ENCODE peak calls at places on chromosomes 11 and 22, in seven cellular contexts. C is GM12878, B is choroid plexus epithelial cell, D is type B pancreatic cell, S is fibroblast of lung, E is H9, L is progenitor cell of endocrine pancreas. M is an unnamed sample.
A peak's percentile ranks its signal among the peaks of the same experiment; 100 is the strongest.

GRCh38 chr11:126186708-126187481 is 24.6 kb downstream of the RPUSD4 start:
- DNase-seq in E (no peak), B (no peak), D (no peak), C (no peak), L (no peak), S (no peak), M (no peak)

GRCh38 chr11:35087648-35088047 is 51.3 kb upstream of the CD44 start:
- DNase-seq in L (no peak), E (no peak), B (no peak), C (no peak), D (no peak), S (peak; percentile 55), M (no peak)

GRCh38 chr11:64201524-64201923 is 5.0 kb upstream of the FERMT3 start:
- DNase-seq in S (no peak), D (no peak), B (no peak), E (no peak), C (no peak), L (no peak), M (no peak)

GRCh38 chr11:115219378-115219777 is 284.8 kb downstream of the CADM1 start:
- DNase-seq in B (no peak), L (no peak), E (no peak), S (no peak), D (no peak), C (no peak), M (no peak)

GRCh38 chr11:7300281-7300680 is 48.6 kb downstream of the SYT9 start:
- DNase-seq in C (no peak), L (no peak), E (no peak), B (no peak), S (no peak), D (no peak), M (no peak)

GRCh38 chr11:69948256-69949141 is 129.3 kb upstream of the FGF3 start:
- DNase-seq in D (no peak), B (no peak), C (no peak), L (no peak), S (peak; percentile 69), E (peak; percentile 62), M (no peak)

GRCh38 chr11:108926522-108927380 is 261.9 kb downstream of the DDX10 start:
- DNase-seq in E (no peak), C (no peak), D (no peak), B (peak; percentile 44), S (peak; percentile 43), L (no peak), M (peak; percentile 4)

GRCh38 chr22:50698546-50698945 is 25.9 kb downstream of the SHANK3 start:
- DNase-seq in B (no peak), E (no peak), S (no peak), L (no peak), D (no peak), C (no peak), M (no peak)

GRCh38 chr11:9609002-9609759 is 35.7 kb downstream of the WEE1 start:
- DNase-seq in L (no peak), B (no peak), C (no peak), D (no peak), E (no peak), S (no peak), M (no peak)

GRCh38 chr11:32511926-32512325 is 71.7 kb upstream of the EIF3M start:
- DNase-seq in E (no peak), L (no peak), C (no peak), S (no peak), D (no peak), B (peak; percentile 32), M (no peak)

DNA sequence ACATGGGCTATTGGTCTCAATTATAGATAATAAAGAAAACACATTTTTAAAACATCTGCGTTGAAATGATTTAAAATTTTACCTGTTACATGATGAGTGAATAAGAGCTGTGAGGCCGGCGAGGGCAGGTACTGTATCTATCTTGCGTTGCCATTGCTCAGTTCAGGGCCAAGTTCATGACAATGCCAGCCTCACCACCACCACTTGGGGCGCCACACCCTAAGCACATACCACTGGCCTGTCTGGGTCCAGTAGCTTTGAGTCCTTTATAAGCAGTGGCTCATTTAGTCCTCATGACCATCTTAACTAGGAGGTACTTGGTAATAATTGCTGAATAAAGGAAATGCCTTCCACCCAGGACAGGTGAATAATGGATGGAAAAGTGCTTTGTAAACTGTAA is 14.5 kb upstream of the MB start:
- DNase-seq in E (peak; percentile 83), S (no peak), L (no peak), D (no peak), C (no peak), B (peak; percentile 54), M (peak; percentile 43)
- TF ChIP-seq CTCF in E (peak; percentile 90), S (peak; percentile 42), L (peak; percentile 59), D (peak; percentile 71), C (peak; percentile 63), B (peak; percentile 77), M (peak; percentile 50)

DNA sequence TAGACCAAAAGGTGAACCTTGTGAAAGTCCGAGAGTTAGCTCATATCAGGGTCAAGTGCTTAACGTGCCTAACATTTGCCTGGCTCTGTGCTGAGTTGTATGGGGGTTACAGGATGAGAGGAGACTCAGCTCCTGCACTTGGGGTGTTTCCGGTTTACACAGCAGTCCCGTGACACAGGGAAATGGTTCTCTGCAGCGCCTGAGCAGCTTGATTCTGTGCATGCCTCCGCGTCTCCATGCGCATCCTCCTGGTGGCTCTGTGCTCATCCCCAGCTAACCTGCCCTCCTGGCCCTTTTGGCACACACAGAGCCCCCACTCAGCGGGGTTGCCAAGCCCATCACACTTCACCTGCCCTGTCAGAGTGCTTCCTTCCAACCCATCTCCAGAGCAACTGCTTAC is 238.3 kb upstream of the TBCEL start:
- DNase-seq in E (no peak), B (no peak), S (no peak), C (no peak), D (no peak), L (no peak), M (no peak)
- TF ChIP-seq CTCF in E (no peak), B (no peak), S (no peak), C (no peak), D (no peak), L (no peak), M (no peak)

DNA sequence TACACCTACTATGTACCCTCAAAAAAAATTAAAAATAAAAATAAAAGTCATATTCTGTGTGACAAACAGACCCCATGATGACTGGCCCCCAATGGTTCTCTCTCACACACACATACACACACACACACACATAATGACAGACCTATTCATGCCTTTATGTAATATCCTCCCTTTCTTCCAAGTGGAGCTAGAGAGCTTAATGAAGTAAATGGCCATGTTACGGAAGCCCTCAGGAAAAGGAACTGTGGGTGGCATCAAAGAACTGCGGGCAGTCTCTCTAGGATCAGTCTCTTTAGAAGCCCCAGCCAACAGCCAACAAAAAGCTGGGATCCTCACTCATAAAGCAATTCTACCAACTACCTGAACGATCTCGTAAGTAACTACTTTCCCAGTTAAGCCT is 125.5 kb downstream of the SIK3 start:
- DNase-seq in S (no peak), C (no peak), B (no peak), L (no peak), D (no peak), E (no peak), M (no peak)
- TF ChIP-seq CTCF in S (no peak), C (no peak), B (no peak), L (no peak), D (no peak), E (no peak), M (no peak)

GRCh38 chr22:38284042-38284402 is 11.2 kb upstream of the TMEM184B start:
- DNase-seq in L (no peak), E (no peak), C (no peak), D (no peak), S (peak; percentile 95), B (peak; percentile 95), M (no peak)

GRCh38 chr22:38286915-38287669 is 14.3 kb upstream of the TMEM184B start:
- DNase-seq in C (no peak), B (no peak), S (no peak), D (no peak), L (no peak), E (no peak), M (no peak)

GRCh38 chr22:38285015-38285414 is 12.2 kb upstream of the TMEM184B start:
- DNase-seq in E (no peak), L (no peak), C (no peak), D (no peak), B (no peak), S (no peak), M (no peak)

DNA sequence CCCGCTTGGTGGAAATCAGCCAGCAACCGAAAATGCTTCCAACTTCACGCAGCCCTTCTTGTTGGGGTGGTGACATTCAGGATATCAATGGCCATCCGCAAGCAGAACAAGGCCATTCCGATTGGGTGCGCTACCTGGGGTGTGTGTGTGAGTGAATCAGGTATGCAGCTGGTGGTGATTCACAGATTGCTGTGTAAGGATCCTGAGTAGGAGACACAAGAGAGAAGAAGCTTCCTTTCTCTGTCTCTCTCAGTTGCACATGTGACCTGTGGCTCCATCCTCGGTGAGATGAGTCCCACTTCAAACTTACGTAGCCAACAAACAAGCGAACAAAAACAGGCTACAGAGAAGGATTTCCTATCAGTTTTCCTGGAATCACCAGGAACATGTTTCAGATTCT is 9.6 kb upstream of the TMEM184B start:
- DNase-seq in S (peak; percentile 53), C (no peak), D (no peak), E (no peak), L (no peak), B (peak; percentile 50), M (no peak)
- TF ChIP-seq CTCF in S (no peak), C (no peak), D (no peak), E (no peak), L (no peak), B (no peak), M (no peak)

DNA sequence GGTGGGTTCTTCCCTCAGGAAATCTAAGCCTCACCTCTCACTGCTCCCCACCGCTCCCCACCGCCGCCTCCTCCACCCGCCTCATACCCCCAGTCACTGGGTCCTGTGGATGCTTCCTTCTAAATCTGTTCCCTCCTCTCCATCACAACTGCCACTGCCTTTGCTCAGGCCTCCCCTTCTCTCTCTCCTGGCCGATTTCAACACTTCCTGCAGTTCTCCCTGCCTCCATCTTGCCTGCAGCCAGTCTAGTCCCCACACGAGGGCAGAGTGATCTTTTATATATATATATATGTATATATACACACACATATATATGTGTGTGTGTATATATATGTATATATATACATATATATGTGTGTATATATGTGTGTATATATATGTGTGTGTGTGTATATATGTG is 27.8 kb downstream of the CREB3L1 start:
- DNase-seq in D (no peak), E (no peak), C (no peak), B (peak; percentile 69), S (no peak), L (no peak), M (no peak)
- TF ChIP-seq CTCF in D (peak; percentile 17), E (no peak), C (no peak), B (peak; percentile 55), S (no peak), L (no peak), M (no peak)

DNA sequence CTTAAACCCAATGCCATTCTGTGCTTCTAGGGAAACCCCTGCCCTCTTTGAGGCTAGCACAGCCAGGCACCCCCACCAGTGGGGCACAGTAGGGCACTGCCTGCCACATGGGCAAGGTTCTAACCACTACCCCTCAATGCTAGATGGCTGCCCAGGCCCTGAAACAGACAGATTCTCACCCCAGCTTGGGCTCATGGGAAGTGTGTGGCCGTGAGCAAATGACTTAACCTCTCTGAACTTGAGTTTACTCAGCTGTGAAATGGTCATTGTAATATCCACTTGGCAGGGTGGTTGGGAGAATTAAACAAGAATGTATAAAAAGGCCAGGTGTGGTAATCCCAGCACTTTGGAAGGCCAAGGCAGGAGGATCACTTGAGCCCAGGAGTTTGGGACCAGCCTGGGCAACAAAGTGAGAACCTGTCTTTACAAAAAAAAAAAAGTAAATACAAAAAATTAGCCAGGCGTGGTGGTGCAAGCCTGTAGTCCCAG is 22.4 kb downstream of the C22orf23 start:
- DNase-seq in L (no peak), E (no peak), B (no peak), C (no peak), D (no peak), S (no peak), M (no peak)
- TF ChIP-seq CTCF in L (no peak), E (no peak), B (no peak), C (no peak), D (no peak), S (no peak), M (no peak)